ENCODE peak calls at places on chromosomes 5 and 9, in six cellular contexts. P, Q, I, J, Y and N are unnamed samples.

GRCh38 chr5:77898385-77898784 is 122.2 kb upstream of the TBCA start:
- DNase-seq in Q (peak; percentile 82), Y (no peak), P (no peak), J (no peak), I (no peak), N (no peak)

GRCh38 chr5:88480245-88480644 is 211.6 kb upstream of the TMEM161B start:
- DNase-seq in J (no peak), Y (no peak), P (no peak), I (no peak), Q (no peak), N (no peak)

GRCh38 chr5:61941637-61942036 is 364.4 kb upstream of the KIF2A start:
- DNase-seq in I (no peak), Y (no peak), Q (no peak), P (no peak), J (no peak), N (no peak)

GRCh38 chr9:31908158-31908890 is 476.1 kb upstream of the ACO1 start:
- DNase-seq in Q (no peak), J (no peak), Y (peak; percentile 52), P (no peak), I (no peak), N (no peak)

GRCh38 chr5:52840286-52841050 is 52.8 kb downstream of the ITGA1 start:
- DNase-seq in J (no peak), Q (no peak), Y (no peak), P (no peak), I (no peak), N (no peak)

GRCh38 chr9:136019041-136019680 is 58.0 kb upstream of the UBAC1 start:
- DNase-seq in J (peak; percentile 47), P (no peak), Y (no peak), I (no peak), Q (no peak), N (no peak)

GRCh38 chr5:172002840-172003512 is 3.5 kb downstream of the FBXW11 start:
- DNase-seq in I (no peak), Q (no peak), J (no peak), P (no peak), Y (no peak), N (no peak)

GRCh38 chr5:153905214-153905613 is 133.5 kb downstream of the FAM114A2 start:
- DNase-seq in Y (no peak), P (no peak), I (no peak), Q (no peak), J (no peak), N (no peak)

GRCh38 chr5:76468625-76469410 is 65.7 kb downstream of the IQGAP2 start:
- DNase-seq in I (no peak), Q (no peak), P (no peak), J (no peak), Y (no peak), N (no peak)

GRCh38 chr5:179805529-179806249 is 977 bp downstream of the MGAT4B start:
- DNase-seq in P (no peak), J (peak; percentile 88), Y (peak; percentile 76), Q (no peak), I (no peak), N (peak; percentile 78)

GRCh38 chr9:79477955-79478751 is 93.6 kb upstream of the TLE4 start:
- DNase-seq in Q (peak; percentile 52), I (peak; percentile 3), P (no peak), J (peak; percentile 33), Y (peak; percentile 54), N (no peak)

GRCh38 chr5:6713274-6714181 is at the start of gene TENT4A:
- DNase-seq in P (no peak), Y (no peak), I (no peak), J (peak; percentile 85), Q (no peak), N (no peak)

GRCh38 chr5:145925353-145925752 is 11.0 kb upstream of the SH3RF2 start:
- DNase-seq in I (no peak), J (no peak), P (no peak), Y (no peak), Q (no peak), N (no peak)

GRCh38 chr5:134020188-134020587 is 15.4 kb upstream of the VDAC1 start:
- DNase-seq in I (no peak), J (no peak), Q (no peak), P (no peak), Y (no peak), N (no peak)

GRCh38 chr5:96963267-96963666 is 27.4 kb downstream of the LNPEP start:
- DNase-seq in Q (no peak), J (no peak), I (no peak), P (no peak), Y (peak; percentile 56), N (no peak)

GRCh38 chr9:106862115-106862945 is 636 bp upstream of the ZNF462 start:
- DNase-seq in P (no peak), I (no peak), J (peak; percentile 73), Y (no peak), Q (peak; percentile 52), N (no peak)

GRCh38 chr9:134550584-134550983 is 91.0 kb upstream of the COL5A1 start:
- DNase-seq in P (no peak), I (no peak), J (peak; percentile 80), Y (no peak), Q (no peak), N (no peak)

GRCh38 chr5:61051267-61051666 is 106.3 kb downstream of the NDUFAF2 start:
- DNase-seq in I (no peak), P (no peak), Y (no peak), J (no peak), Q (no peak), N (no peak)

GRCh38 chr9:34994429-34995287 is 5.1 kb downstream of the DNAJB5 start:
- DNase-seq in P (no peak), I (no peak), Q (no peak), J (peak; percentile 87), Y (peak; percentile 15), N (no peak)